ENCODE peak calls at places on chromosomes 3 and 15, in seven cellular contexts. V is endothelial cell; E is stimulated activated CD4-positive, alpha-beta T cell treated with anti-CD3 and anti-CD28 coated beads, Interleukin-1b, Interleukin-23, amount 100 ng/mL, for 4 hours; Y is left lung; N is stomach; U is activated T-cell treated with anti-CD3 and anti-CD28 coated beads for 24 hours; C is stimulated activated CD8-positive, alpha-beta memory T cell treated with anti-CD3 and anti-CD28 coated beads, Interleukin-2, amount 100 ng/mL, for 1 hour. G is an unnamed sample.

GRCh38 chr3:34683851-34684250 is 885.4 kb downstream of the PDCD6IP start:
- DNase-seq in C (no peak), N (peak), U (peak), Y (no peak), V (peak), E (no peak), G (peak)

GRCh38 chr3:141092663-141093062 is 41.5 kb downstream of the SPSB4 start:
- DNase-seq in U (no peak), Y (no peak), E (no peak), C (no peak), V (no peak), N (no peak), G (no peak)

GRCh38 chr3:47398218-47398617 is 17.4 kb downstream of the PTPN23 start:
- DNase-seq in V (no peak), C (no peak), Y (no peak), E (no peak), U (no peak), N (no peak), G (no peak)

GRCh38 chr15:63178034-63178433 is 11.4 kb upstream of the RAB8B start:
- DNase-seq in Y (no peak), U (no peak), E (no peak), C (no peak), N (no peak), V (no peak), G (no peak)

GRCh38 chr3:72155391-72156064 is 370.6 kb upstream of the PROK2 start:
- DNase-seq in C (no peak), N (peak), V (no peak), Y (no peak), U (no peak), E (no peak), G (peak)

GRCh38 chr15:101070502-101071273 is 151.5 kb downstream of the LRRK1 start:
- DNase-seq in Y (no peak), E (no peak), C (no peak), N (no peak), U (no peak), V (no peak), G (no peak)

GRCh38 chr15:76341366-76342045 is 4.9 kb downstream of the ISL2 start:
- DNase-seq in U (no peak), C (no peak), Y (no peak), N (no peak), E (no peak), V (no peak), G (no peak)

GRCh38 chr3:116741462-116741861 is 31.9 kb downstream of the TUSC7 start:
- DNase-seq in E (no peak), U (no peak), N (no peak), C (no peak), V (no peak), Y (no peak), G (no peak)

G was measured in psoas muscle.